ENCODE peak calls at places on chromosomes 7 and 10, in ten cellular contexts. One of them, this sample, is unnamed.

GRCh38 chr7:157694389-157694665 is 357.5 kb downstream of the DNAJB6 start:
- DNase-seq in breast epithelium: no peak
- DNase-seq in CD4-positive, alpha-beta T cell: no peak
- DNase-seq in uterus: peak; percentile 2
- DNase-seq in RWPE1: no peak
- DNase-seq in nephron progenitor cell: no peak
- DNase-seq in A549: no peak
- DNase-seq in GM12865: no peak
- DNase-seq in HFF-Myc: no peak
- DNase-seq in heart left ventricle: no peak
- DNase-seq in this sample: no peak

GRCh38 chr7:113085781-113086390 is 741 bp downstream of the GPR85 start:
- DNase-seq in uterus: no peak
- DNase-seq in RWPE1: no peak
- DNase-seq in HFF-Myc: no peak
- DNase-seq in GM12865: no peak
- DNase-seq in A549: no peak
- DNase-seq in CD4-positive, alpha-beta T cell: no peak
- DNase-seq in heart left ventricle: no peak
- DNase-seq in breast epithelium: no peak
- DNase-seq in nephron progenitor cell: no peak
- DNase-seq in this sample: no peak

GRCh38 chr10:20105931-20106330 is 289.7 kb downstream of the PLXDC2 start:
- DNase-seq in uterus: no peak
- DNase-seq in heart left ventricle: no peak
- DNase-seq in GM12865: no peak
- DNase-seq in RWPE1: no peak
- DNase-seq in nephron progenitor cell: no peak
- DNase-seq in A549: no peak
- DNase-seq in CD4-positive, alpha-beta T cell: no peak
- DNase-seq in HFF-Myc: no peak
- DNase-seq in breast epithelium: no peak
- DNase-seq in this sample: no peak

GRCh38 chr7:121126801-121127534 is 138.5 kb downstream of the CPED1 start:
- DNase-seq in breast epithelium: no peak
- DNase-seq in heart left ventricle: no peak
- DNase-seq in RWPE1: no peak
- DNase-seq in HFF-Myc: no peak
- DNase-seq in CD4-positive, alpha-beta T cell: no peak
- DNase-seq in nephron progenitor cell: no peak
- DNase-seq in uterus: no peak
- DNase-seq in A549: no peak
- DNase-seq in GM12865: peak; percentile 5
- DNase-seq in this sample: no peak

GRCh38 chr7:7909376-7909775 is 59.2 kb upstream of the GLCCI1 start:
- DNase-seq in heart left ventricle: no peak
- DNase-seq in nephron progenitor cell: no peak
- DNase-seq in RWPE1: no peak
- DNase-seq in A549: no peak
- DNase-seq in GM12865: no peak
- DNase-seq in CD4-positive, alpha-beta T cell: no peak
- DNase-seq in breast epithelium: no peak
- DNase-seq in HFF-Myc: no peak
- DNase-seq in uterus: no peak
- DNase-seq in this sample: no peak

GRCh38 chr7:105309235-105310156 is 79.2 kb downstream of the SRPK2 start:
- DNase-seq in RWPE1: no peak
- DNase-seq in heart left ventricle: no peak
- DNase-seq in breast epithelium: no peak
- DNase-seq in CD4-positive, alpha-beta T cell: no peak
- DNase-seq in uterus: no peak
- DNase-seq in A549: no peak
- DNase-seq in nephron progenitor cell: no peak
- DNase-seq in GM12865: peak; percentile 59
- DNase-seq in HFF-Myc: no peak
- DNase-seq in this sample: no peak

GRCh38 chr10:1109795-1110673 is 53.8 kb downstream of the WDR37 start:
- DNase-seq in heart left ventricle: peak; percentile 33
- DNase-seq in GM12865: peak; percentile 86
- DNase-seq in RWPE1: peak; percentile 91
- DNase-seq in A549: peak; percentile 89
- DNase-seq in HFF-Myc: peak; percentile 79
- DNase-seq in CD4-positive, alpha-beta T cell: peak; percentile 68
- DNase-seq in uterus: peak; percentile 32
- DNase-seq in breast epithelium: no peak
- DNase-seq in nephron progenitor cell: peak; percentile 76
- DNase-seq in this sample: peak; percentile 56

GRCh38 chr7:46003896-46004875 is 83.1 kb upstream of the IGFBP3 start:
- DNase-seq in heart left ventricle: no peak
- DNase-seq in A549: no peak
- DNase-seq in CD4-positive, alpha-beta T cell: no peak
- DNase-seq in RWPE1: peak; percentile 79
- DNase-seq in GM12865: no peak
- DNase-seq in nephron progenitor cell: no peak
- DNase-seq in breast epithelium: no peak
- DNase-seq in HFF-Myc: peak; percentile 52
- DNase-seq in uterus: no peak
- DNase-seq in this sample: no peak

GRCh38 chr7:131507592-131508331 is 48.7 kb downstream of the PODXL start:
- DNase-seq in uterus: peak; percentile 87
- DNase-seq in nephron progenitor cell: peak; percentile 86
- DNase-seq in GM12865: peak; percentile 65
- DNase-seq in RWPE1: peak; percentile 59
- DNase-seq in A549: peak; percentile 62
- DNase-seq in HFF-Myc: no peak
- DNase-seq in CD4-positive, alpha-beta T cell: peak; percentile 76
- DNase-seq in heart left ventricle: peak; percentile 82
- DNase-seq in breast epithelium: peak; percentile 74
- DNase-seq in this sample: peak; percentile 78

GRCh38 chr10:96402417-96403305 is 43.9 kb upstream of the OPALIN start:
- DNase-seq in A549: no peak
- DNase-seq in uterus: no peak
- DNase-seq in HFF-Myc: no peak
- DNase-seq in GM12865: no peak
- DNase-seq in breast epithelium: no peak
- DNase-seq in RWPE1: no peak
- DNase-seq in CD4-positive, alpha-beta T cell: no peak
- DNase-seq in nephron progenitor cell: no peak
- DNase-seq in heart left ventricle: no peak
- DNase-seq in this sample: no peak
- TF ChIP-seq CTCF in A549: no peak
- TF ChIP-seq CTCF in uterus: no peak
- TF ChIP-seq CTCF in HFF-Myc: no peak
- TF ChIP-seq CTCF in GM12865: no peak
- TF ChIP-seq CTCF in breast epithelium: no peak
- TF ChIP-seq CTCF in RWPE1: no peak
- TF ChIP-seq CTCF in CD4-positive, alpha-beta T cell: no peak
- TF ChIP-seq CTCF in nephron progenitor cell: no peak
- TF ChIP-seq CTCF in heart left ventricle: no peak
- TF ChIP-seq CTCF in this sample: no peak

GRCh38 chr10:77925795-77926565 is 575 bp downstream of the DLG5 start:
- DNase-seq in A549: no peak
- DNase-seq in GM12865: peak; percentile 55
- DNase-seq in HFF-Myc: no peak
- DNase-seq in CD4-positive, alpha-beta T cell: no peak
- DNase-seq in uterus: peak; percentile 59
- DNase-seq in heart left ventricle: peak; percentile 41
- DNase-seq in RWPE1: peak; percentile 48
- DNase-seq in breast epithelium: peak; percentile 69
- DNase-seq in nephron progenitor cell: peak; percentile 68
- DNase-seq in this sample: peak; percentile 39
- TF ChIP-seq CTCF in A549: no peak
- TF ChIP-seq CTCF in GM12865: no peak
- TF ChIP-seq CTCF in HFF-Myc: no peak
- TF ChIP-seq CTCF in CD4-positive, alpha-beta T cell: no peak
- TF ChIP-seq CTCF in uterus: no peak
- TF ChIP-seq CTCF in heart left ventricle: no peak
- TF ChIP-seq CTCF in RWPE1: no peak
- TF ChIP-seq CTCF in breast epithelium: peak; percentile 13
- TF ChIP-seq CTCF in nephron progenitor cell: no peak
- TF ChIP-seq CTCF in this sample: no peak

DNA sequence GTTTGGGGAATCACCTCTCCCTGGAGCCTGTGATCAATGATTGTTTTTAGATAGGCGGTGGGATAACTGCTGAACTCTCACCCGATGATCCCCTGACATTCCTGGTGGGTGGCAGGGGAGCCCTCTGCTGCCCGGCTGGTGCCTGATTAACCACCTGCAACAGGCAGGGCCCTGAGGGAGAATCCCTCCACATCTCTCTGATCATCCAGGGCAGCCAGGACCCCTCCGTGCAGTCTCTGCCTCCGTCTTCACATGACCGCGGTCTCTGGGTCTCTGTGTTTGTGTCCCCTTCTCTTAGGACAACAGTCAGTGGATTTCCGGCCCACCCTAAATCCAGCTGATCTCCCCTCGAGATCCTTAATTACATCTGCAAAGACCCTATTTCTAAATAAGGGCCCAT is 17.4 kb downstream of the CALML5 start:
- DNase-seq in breast epithelium: peak; percentile 12
- DNase-seq in uterus: no peak
- DNase-seq in RWPE1: no peak
- DNase-seq in HFF-Myc: no peak
- DNase-seq in nephron progenitor cell: no peak
- DNase-seq in heart left ventricle: no peak
- DNase-seq in CD4-positive, alpha-beta T cell: no peak
- DNase-seq in GM12865: no peak
- DNase-seq in A549: no peak
- DNase-seq in this sample: no peak
- TF ChIP-seq CTCF in breast epithelium: no peak
- TF ChIP-seq CTCF in uterus: no peak
- TF ChIP-seq CTCF in RWPE1: no peak
- TF ChIP-seq CTCF in HFF-Myc: no peak
- TF ChIP-seq CTCF in nephron progenitor cell: no peak
- TF ChIP-seq CTCF in heart left ventricle: no peak
- TF ChIP-seq CTCF in CD4-positive, alpha-beta T cell: no peak
- TF ChIP-seq CTCF in GM12865: no peak
- TF ChIP-seq CTCF in A549: no peak
- TF ChIP-seq CTCF in this sample: no peak

GRCh38 chr10:98010939-98011685 is 19.3 kb downstream of the CRTAC1 start:
- DNase-seq in nephron progenitor cell: no peak
- DNase-seq in CD4-positive, alpha-beta T cell: no peak
- DNase-seq in RWPE1: no peak
- DNase-seq in heart left ventricle: no peak
- DNase-seq in uterus: no peak
- DNase-seq in GM12865: no peak
- DNase-seq in A549: no peak
- DNase-seq in breast epithelium: no peak
- DNase-seq in HFF-Myc: no peak
- DNase-seq in this sample: no peak

GRCh38 chr10:98016781-98017475 is 13.5 kb downstream of the CRTAC1 start:
- DNase-seq in nephron progenitor cell: no peak
- DNase-seq in HFF-Myc: no peak
- DNase-seq in CD4-positive, alpha-beta T cell: no peak
- DNase-seq in heart left ventricle: no peak
- DNase-seq in uterus: no peak
- DNase-seq in A549: no peak
- DNase-seq in breast epithelium: no peak
- DNase-seq in RWPE1: no peak
- DNase-seq in GM12865: no peak
- DNase-seq in this sample: no peak

GRCh38 chr10:98013776-98014175 is 16.6 kb downstream of the CRTAC1 start:
- DNase-seq in HFF-Myc: no peak
- DNase-seq in CD4-positive, alpha-beta T cell: no peak
- DNase-seq in GM12865: no peak
- DNase-seq in breast epithelium: no peak
- DNase-seq in RWPE1: no peak
- DNase-seq in heart left ventricle: no peak
- DNase-seq in uterus: no peak
- DNase-seq in A549: no peak
- DNase-seq in nephron progenitor cell: no peak
- DNase-seq in this sample: no peak

GRCh38 chr10:98012654-98013053 is 17.8 kb downstream of the CRTAC1 start:
- DNase-seq in A549: no peak
- DNase-seq in breast epithelium: no peak
- DNase-seq in CD4-positive, alpha-beta T cell: no peak
- DNase-seq in GM12865: no peak
- DNase-seq in uterus: no peak
- DNase-seq in nephron progenitor cell: no peak
- DNase-seq in HFF-Myc: no peak
- DNase-seq in RWPE1: no peak
- DNase-seq in heart left ventricle: no peak
- DNase-seq in this sample: no peak

GRCh38 chr10:98013122-98013521 is 17.3 kb downstream of the CRTAC1 start:
- DNase-seq in heart left ventricle: no peak
- DNase-seq in uterus: no peak
- DNase-seq in GM12865: no peak
- DNase-seq in HFF-Myc: no peak
- DNase-seq in RWPE1: no peak
- DNase-seq in CD4-positive, alpha-beta T cell: no peak
- DNase-seq in breast epithelium: no peak
- DNase-seq in A549: no peak
- DNase-seq in nephron progenitor cell: no peak
- DNase-seq in this sample: no peak
- TF ChIP-seq CTCF in heart left ventricle: no peak
- TF ChIP-seq CTCF in uterus: no peak
- TF ChIP-seq CTCF in GM12865: peak; percentile 6
- TF ChIP-seq CTCF in HFF-Myc: no peak
- TF ChIP-seq CTCF in RWPE1: no peak
- TF ChIP-seq CTCF in CD4-positive, alpha-beta T cell: no peak
- TF ChIP-seq CTCF in breast epithelium: no peak
- TF ChIP-seq CTCF in A549: no peak
- TF ChIP-seq CTCF in nephron progenitor cell: no peak
- TF ChIP-seq CTCF in this sample: no peak

GRCh38 chr10:66457629-66458028 is 468.2 kb upstream of the LRRTM3 start:
- DNase-seq in A549: no peak
- DNase-seq in HFF-Myc: no peak
- DNase-seq in breast epithelium: no peak
- DNase-seq in GM12865: no peak
- DNase-seq in heart left ventricle: no peak
- DNase-seq in RWPE1: no peak
- DNase-seq in uterus: no peak
- DNase-seq in nephron progenitor cell: no peak
- DNase-seq in CD4-positive, alpha-beta T cell: no peak
- DNase-seq in this sample: no peak

GRCh38 chr10:66455304-66455703 is 470.5 kb upstream of the LRRTM3 start:
- DNase-seq in HFF-Myc: no peak
- DNase-seq in A549: no peak
- DNase-seq in heart left ventricle: no peak
- DNase-seq in GM12865: peak; percentile 0
- DNase-seq in breast epithelium: no peak
- DNase-seq in uterus: no peak
- DNase-seq in nephron progenitor cell: no peak
- DNase-seq in CD4-positive, alpha-beta T cell: no peak
- DNase-seq in RWPE1: no peak
- DNase-seq in this sample: no peak
- TF ChIP-seq CTCF in HFF-Myc: no peak
- TF ChIP-seq CTCF in A549: no peak
- TF ChIP-seq CTCF in heart left ventricle: no peak
- TF ChIP-seq CTCF in GM12865: no peak
- TF ChIP-seq CTCF in breast epithelium: no peak
- TF ChIP-seq CTCF in uterus: no peak
- TF ChIP-seq CTCF in nephron progenitor cell: no peak
- TF ChIP-seq CTCF in CD4-positive, alpha-beta T cell: no peak
- TF ChIP-seq CTCF in RWPE1: no peak
- TF ChIP-seq CTCF in this sample: no peak

GRCh38 chr7:1912472-1913289 is 242.6 kb downstream of the ELFN1 start:
- DNase-seq in HFF-Myc: no peak
- DNase-seq in RWPE1: no peak
- DNase-seq in CD4-positive, alpha-beta T cell: no peak
- DNase-seq in GM12865: no peak
- DNase-seq in nephron progenitor cell: peak; percentile 63
- DNase-seq in uterus: peak; percentile 39
- DNase-seq in heart left ventricle: no peak
- DNase-seq in breast epithelium: no peak
- DNase-seq in A549: no peak
- DNase-seq in this sample: no peak
- TF ChIP-seq CTCF in HFF-Myc: peak; percentile 25
- TF ChIP-seq CTCF in RWPE1: no peak
- TF ChIP-seq CTCF in CD4-positive, alpha-beta T cell: no peak
- TF ChIP-seq CTCF in GM12865: no peak
- TF ChIP-seq CTCF in nephron progenitor cell: no peak
- TF ChIP-seq CTCF in uterus: no peak
- TF ChIP-seq CTCF in heart left ventricle: no peak
- TF ChIP-seq CTCF in breast epithelium: no peak
- TF ChIP-seq CTCF in A549: no peak
- TF ChIP-seq CTCF in this sample: no peak

This sample was measured in natural killer cell.